ENCODE peak calls at places on chromosomes 2 and 18, in seven cellular contexts. D, H, I, Z, Q, K and R are unnamed samples.

GRCh38 chr2:12761109-12761508 is 44.4 kb downstream of the TRIB2 start:
- DNase-seq in I (no peak), K (no peak), Q (no peak), D (no peak), H (no peak), Z (no peak), R (no peak)

GRCh38 chr2:225399509-225399908 is at the start of gene NYAP2:
- DNase-seq in H (no peak), K (no peak), D (no peak), Q (peak), I (no peak), Z (no peak), R (no peak)

GRCh38 chr2:166184789-166185188 is 57.0 kb upstream of the SCN1A start:
- DNase-seq in D (no peak), I (no peak), Q (no peak), K (no peak), H (no peak), Z (no peak), R (no peak)

GRCh38 chr18:26802330-26803200 is 62.9 kb downstream of the AQP4 start:
- DNase-seq in H (no peak), K (no peak), Q (peak), I (no peak), D (no peak), Z (no peak), R (no peak)

GRCh38 chr2:215958231-215958630 is 55.1 kb downstream of the MREG start:
- DNase-seq in K (no peak), D (no peak), H (no peak), I (no peak), Z (no peak), Q (no peak), R (peak)

GRCh38 chr2:108023776-108024175 is 37.5 kb downstream of the SLC5A7 start:
- DNase-seq in D (no peak), Q (no peak), H (no peak), K (no peak), I (no peak), Z (no peak), R (no peak)

GRCh38 chr18:45780568-45780967 is 44.9 kb upstream of the SIGLEC15 start:
- DNase-seq in D (no peak), Q (no peak), H (no peak), Z (no peak), I (no peak), K (no peak), R (no peak)

GRCh38 chr2:95052301-95052700 is 26.8 kb downstream of the MAL start:
- DNase-seq in Q (no peak), I (no peak), Z (no peak), H (no peak), D (no peak), K (no peak), R (no peak)

GRCh38 chr18:43081396-43081795 is 34.1 kb downstream of the RIT2 start:
- DNase-seq in H (no peak), Q (no peak), K (no peak), Z (no peak), I (no peak), D (no peak), R (no peak)

GRCh38 chr2:23293063-23293462 is 91.9 kb upstream of the KLHL29 start:
- DNase-seq in Z (no peak), Q (no peak), D (no peak), H (no peak), I (no peak), K (peak), R (no peak)

GRCh38 chr2:9639000-9639602 is 8.3 kb upstream of the YWHAQ start:
- DNase-seq in H (peak), K (no peak), I (no peak), Q (no peak), D (no peak), Z (no peak), R (no peak)

GRCh38 chr2:12539771-12540170 is 177.0 kb upstream of the TRIB2 start:
- DNase-seq in D (no peak), H (no peak), K (no peak), Z (no peak), Q (no peak), I (no peak), R (no peak)

GRCh38 chr2:13696601-13697000 is 935.9 kb upstream of the LRATD1 start:
- DNase-seq in K (no peak), Z (no peak), Q (no peak), H (no peak), I (no peak), D (no peak), R (no peak)

GRCh38 chr18:75214766-75215515 is 4.3 kb downstream of the TSHZ1 start:
- DNase-seq in Z (no peak), Q (no peak), H (no peak), K (no peak), I (no peak), D (no peak), R (peak)

GRCh38 chr2:121699421-121700328 is 37.0 kb downstream of the NIFK start:
- DNase-seq in H (peak), K (no peak), I (no peak), Q (no peak), Z (peak), D (peak), R (no peak)
- H3K4me3 ChIP-seq in H (peak), K (no peak), I (no peak), Q (no peak), Z (no peak), D (no peak), R (no peak)

GRCh38 chr18:77858331-77858730 is 608.7 kb downstream of the GALR1 start:
- DNase-seq in I (no peak), Z (no peak), K (no peak), D (no peak), Q (no peak), H (no peak), R (peak)

GRCh38 chr18:77865853-77866252 is 616.2 kb downstream of the GALR1 start:
- DNase-seq in K (no peak), I (no peak), H (no peak), D (no peak), Z (no peak), Q (no peak), R (no peak)

GRCh38 chr18:77866309-77866708 is 616.7 kb downstream of the GALR1 start:
- DNase-seq in I (no peak), Z (no peak), H (no peak), D (no peak), K (no peak), Q (no peak), R (no peak)

GRCh38 chr18:77859634-77860033 is 610.0 kb downstream of the GALR1 start:
- DNase-seq in H (no peak), Q (no peak), Z (no peak), D (no peak), I (no peak), K (no peak), R (no peak)

DNA sequence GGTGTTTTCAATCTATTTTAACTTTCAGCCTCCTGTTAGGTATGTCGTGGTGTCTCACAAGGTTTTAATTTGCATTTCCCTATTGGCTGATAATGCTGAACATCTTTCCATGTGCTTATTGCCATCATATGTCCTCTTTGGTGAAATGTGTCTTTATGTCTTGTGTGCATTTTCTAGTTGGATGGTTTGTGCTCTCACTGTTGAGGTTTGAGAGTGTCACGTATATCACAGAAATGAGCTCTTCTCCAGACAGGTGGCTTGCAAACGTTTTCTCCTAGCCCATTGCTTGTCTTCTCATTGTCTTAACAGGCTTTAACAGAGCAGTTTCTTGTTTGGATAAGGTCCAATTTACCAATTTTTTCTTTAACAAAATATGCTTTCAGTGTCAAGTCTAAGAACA is 612.7 kb downstream of the GALR1 start:
- DNase-seq in I (no peak), K (no peak), Z (no peak), D (no peak), Q (no peak), H (no peak), R (no peak)
- TF ChIP-seq EP300 in I (no peak), K (no peak), Z (no peak), D (no peak), Q (no peak), H (no peak), R (no peak)

DNA sequence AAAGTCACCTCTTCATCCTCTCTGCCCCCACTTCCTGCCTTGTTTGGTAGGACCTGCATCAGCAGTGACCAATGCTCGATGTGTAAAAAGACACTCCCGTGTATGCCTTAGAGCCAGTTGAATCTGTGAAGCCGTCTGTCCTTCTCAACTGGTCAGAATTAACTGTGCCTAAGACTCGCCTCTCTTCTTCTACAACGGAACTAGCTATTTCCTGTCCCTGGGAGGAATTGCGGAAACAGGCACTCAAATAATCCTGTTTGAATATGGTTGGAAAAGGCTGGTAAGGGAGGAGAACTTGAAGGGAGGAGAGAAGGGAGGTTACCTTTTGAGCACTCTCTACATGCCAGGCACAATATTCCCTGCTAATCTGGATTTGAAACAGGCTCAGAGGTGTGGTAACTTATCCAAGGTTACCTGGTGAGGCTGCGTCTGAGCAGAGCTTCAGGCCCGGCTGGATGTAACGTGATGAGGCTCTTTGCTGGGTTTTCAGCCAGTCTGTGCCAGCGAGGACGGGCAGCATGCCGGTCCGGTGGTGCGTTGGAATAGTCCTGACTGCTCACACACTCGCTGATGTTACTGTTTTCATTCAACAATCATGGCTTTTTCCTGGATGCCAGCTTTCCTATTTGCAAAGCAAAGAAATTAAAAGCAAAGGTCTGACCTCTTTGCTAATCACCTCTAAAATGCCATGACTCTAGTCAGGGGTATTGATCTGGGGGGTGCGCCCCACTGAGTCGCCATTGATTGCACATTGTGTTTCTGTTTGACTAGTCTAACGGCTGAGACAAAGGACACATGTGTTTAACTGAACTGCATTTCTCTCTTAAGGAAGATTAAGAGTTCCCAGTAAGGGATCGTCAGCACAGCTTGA is 126.9 kb downstream of the FAM168B start:
- DNase-seq in Z (no peak), I (no peak), Q (no peak), H (no peak), D (no peak), K (no peak), R (no peak)
- H3K4me3 ChIP-seq in Z (no peak), I (no peak), Q (no peak), H (no peak), D (no peak), K (no peak), R (no peak)

GRCh38 chr2:177212895-177213856 is 582 bp downstream of the HNRNPA3 start:
- DNase-seq in Z (peak), I (peak), Q (peak), D (peak), H (peak), K (peak), R (peak)
- TF ChIP-seq EP300 in Z (no peak), I (no peak), Q (no peak), D (peak), H (no peak), K (no peak), R (no peak)